ENCODE peak calls at places on chromosomes 16 and 17, in ten cellular contexts. Y, Z, X, J, H, B, I, M, D and P are unnamed samples.

GRCh38 chr17:72463287-72464102 is 342.7 kb downstream of the SOX9 start:
- DNase-seq in B (no peak), M (no peak), X (no peak), J (no peak), Z (no peak), Y (no peak), D (no peak), H (no peak), I (no peak), P (no peak)

GRCh38 chr17:51706098-51706497 is 445.8 kb downstream of the UTP18 start:
- DNase-seq in X (no peak), Y (no peak), J (no peak), M (no peak), H (no peak), B (no peak), Z (no peak), D (no peak), I (no peak), P (no peak)

GRCh38 chr17:4901108-4901647 is 1.7 kb downstream of the CHRNE start:
- DNase-seq in X (no peak), J (no peak), I (no peak), Z (no peak), H (no peak), B (no peak), D (no peak), M (no peak), Y (no peak), P (no peak)

GRCh38 chr17:65772989-65773388 is 211.5 kb upstream of the AXIN2 start:
- DNase-seq in J (no peak), M (no peak), B (no peak), Y (no peak), D (no peak), X (no peak), I (no peak), H (no peak), Z (no peak), P (no peak)

GRCh38 chr17:28252436-28252835 is 66.6 kb upstream of the TMEM97 start:
- DNase-seq in J (no peak), X (no peak), Z (no peak), I (no peak), H (no peak), B (peak; percentile 83), Y (no peak), M (no peak), D (no peak), P (no peak)

GRCh38 chr16:75486014-75486404 is 9.2 kb downstream of the CHST6 start:
- DNase-seq in X (no peak), Y (no peak), Z (no peak), I (no peak), M (no peak), D (peak; percentile 60), H (no peak), J (no peak), B (peak; percentile 99), P (no peak)

GRCh38 chr16:608019-608418 is 18.2 kb downstream of the RAB40C start:
- DNase-seq in Z (no peak), B (no peak), I (no peak), X (no peak), D (no peak), Y (no peak), H (no peak), M (no peak), J (peak; percentile 84), P (peak; percentile 75)

GRCh38 chr16:67598527-67598926 is 36.2 kb downstream of the CTCF start:
- DNase-seq in D (no peak), H (no peak), J (no peak), Z (no peak), X (peak; percentile 67), M (no peak), B (no peak), Y (no peak), I (no peak), P (no peak)

GRCh38 chr16:21598676-21599157 is 660 bp upstream of the METTL9 start:
- DNase-seq in B (peak; percentile 6), J (no peak), Y (no peak), H (no peak), M (no peak), D (no peak), Z (no peak), X (peak; percentile 37), I (no peak), P (peak; percentile 43)

GRCh38 chr17:73347355-73347754 is 35.6 kb upstream of the CDC42EP4 start:
- DNase-seq in J (no peak), D (no peak), H (no peak), Y (no peak), X (peak; percentile 37), Z (no peak), B (no peak), I (no peak), M (no peak), P (no peak)

GRCh38 chr16:68447721-68448359 is 468 bp downstream of the SMPD3 start:
- DNase-seq in M (no peak), I (no peak), Y (no peak), H (no peak), D (no peak), Z (no peak), J (no peak), X (no peak), B (no peak), P (peak; percentile 72)

GRCh38 chr17:75996665-75997590 is 3.7 kb upstream of the CDK3 start:
- DNase-seq in X (peak; percentile 71), I (no peak), H (no peak), D (peak; percentile 89), Y (no peak), J (peak; percentile 70), Z (no peak), M (no peak), B (peak; percentile 97), P (peak; percentile 61)

GRCh38 chr17:32523827-32524552 is 37.2 kb downstream of the CDK5R1 start:
- DNase-seq in M (no peak), Z (no peak), I (no peak), X (no peak), H (no peak), J (no peak), B (no peak), Y (no peak), D (no peak), P (no peak)

GRCh38 chr16:65789148-65789545 is 577.3 kb upstream of the CDH5 start:
- DNase-seq in X (no peak), H (no peak), J (no peak), B (no peak), M (no peak), I (no peak), Z (no peak), D (no peak), Y (no peak), P (no peak)
- H3K4me3 ChIP-seq in X (no peak overlapping the region), H (no peak overlapping the region), J (no peak overlapping the region), B (no peak overlapping the region), M (no peak overlapping the region), I (no peak overlapping the region), Z (no peak overlapping the region), D (no peak overlapping the region), Y (no peak overlapping the region), P (no peak overlapping the region)

DNA sequence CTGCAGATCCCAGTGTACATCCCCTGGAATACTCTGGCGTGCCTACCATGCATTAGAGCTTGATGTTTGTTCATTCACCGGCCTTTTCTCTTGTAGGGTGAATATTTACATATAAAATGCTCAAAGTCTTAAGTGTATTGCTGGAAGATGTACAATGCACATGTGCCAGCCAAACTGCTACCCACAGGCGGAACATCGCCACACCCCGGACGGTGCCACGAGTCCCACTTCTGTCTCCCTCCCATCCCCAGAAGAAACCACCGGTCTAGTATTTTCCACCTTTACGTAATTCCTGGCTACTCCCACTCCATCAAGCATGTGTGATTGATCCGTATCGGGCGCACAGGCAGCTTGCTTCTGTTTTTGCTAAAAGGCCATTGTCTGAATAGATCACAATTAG is 4.1 kb downstream of the SLC38A8 start:
- DNase-seq in D (no peak), B (no peak), M (no peak), Z (no peak), I (no peak), X (no peak), J (no peak), Y (no peak), H (no peak), P (no peak)
- H3K36me3 ChIP-seq in D (no peaks in the 10 kb centered on the region), B (no peaks in the 10 kb centered on the region), M (no peaks in the 10 kb centered on the region), Z (no peaks in the 10 kb centered on the region), I (no peaks in the 10 kb centered on the region), X (no peaks in the 10 kb centered on the region), J (no peaks in the 10 kb centered on the region), Y (no peaks in the 10 kb centered on the region), H (no peaks in the 10 kb centered on the region), P (no peaks in the 10 kb centered on the region)

DNA sequence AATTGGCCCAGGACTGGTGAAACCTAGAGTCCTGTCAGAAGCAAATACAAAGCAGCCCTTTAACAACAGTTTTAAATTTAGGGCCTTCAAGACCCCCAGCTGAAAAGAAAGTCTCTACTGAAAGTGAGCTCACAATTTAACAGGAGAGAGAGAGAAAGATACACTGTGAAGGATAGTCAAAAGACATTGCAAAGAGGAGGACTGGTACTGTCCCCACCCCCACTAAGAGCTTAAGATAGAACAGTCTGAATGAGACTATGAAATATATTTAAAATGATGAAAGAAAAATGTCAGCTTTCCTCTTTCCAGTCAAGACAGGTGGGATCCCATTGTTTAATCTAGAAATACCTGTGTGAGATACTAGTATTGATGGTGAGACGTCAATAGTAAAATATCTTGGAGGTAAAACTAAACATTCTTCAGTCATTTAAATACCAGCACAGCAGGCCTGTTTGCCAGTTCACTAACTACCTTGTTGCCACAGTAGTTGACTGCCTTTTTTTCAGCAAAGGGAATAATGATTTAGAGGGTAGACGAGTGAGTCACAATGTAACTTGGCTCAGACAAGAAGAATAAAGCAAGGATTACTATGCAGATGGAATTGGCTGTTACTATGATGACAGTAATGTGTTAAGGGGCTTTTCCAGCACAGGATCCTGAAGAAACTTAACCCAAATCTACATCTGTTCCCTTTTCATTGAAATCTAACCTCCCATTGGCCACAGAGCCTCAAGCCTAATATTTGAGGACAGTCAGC is 47.2 kb upstream of the RASL10B start:
- DNase-seq in M (no peak), Y (peak; percentile 26), I (peak; percentile 29), Z (no peak), H (no peak), X (peak; percentile 14), D (no peak), J (peak; percentile 57), B (peak; percentile 20), P (peak; percentile 44)
- H3K27me3 ChIP-seq in M (no peaks in the 10 kb centered on the region), Y (no peaks in the 10 kb centered on the region), I (no peaks in the 10 kb centered on the region), Z (no peaks in the 10 kb centered on the region), H (no peaks in the 10 kb centered on the region), X (no peaks in the 10 kb centered on the region), D (no peaks in the 10 kb centered on the region), J (no peaks in the 10 kb centered on the region), B (no peaks in the 10 kb centered on the region), P (no peaks in the 10 kb centered on the region)

DNA sequence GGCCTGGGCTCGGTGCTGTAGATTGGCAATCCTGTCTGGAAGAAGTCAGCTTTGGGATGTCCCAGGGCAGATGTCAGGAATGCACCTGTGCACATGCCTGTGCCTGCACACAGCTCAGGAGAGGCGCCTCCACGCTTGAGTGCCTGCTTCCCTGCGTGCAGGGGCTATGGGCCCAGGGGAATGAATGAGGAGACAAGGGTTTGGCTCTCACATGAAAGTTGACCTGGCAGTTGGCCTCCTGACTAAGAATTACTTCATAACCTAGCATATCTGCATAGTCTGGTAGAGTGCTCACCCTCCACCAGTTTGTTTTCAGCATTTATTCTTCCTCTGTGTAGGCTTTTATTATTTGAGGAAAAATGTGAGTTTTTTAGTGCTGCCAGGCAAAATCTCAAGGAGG is 50.0 kb downstream of the PLD6 start:
- DNase-seq in B (peak; percentile 82), I (no peak), Y (peak; percentile 9), H (no peak), D (no peak), J (no peak), Z (no peak), M (no peak), X (peak; percentile 68), P (no peak)
- H3K4me3 ChIP-seq in B (no peak overlapping the region), I (no peak overlapping the region), Y (no peak overlapping the region), H (no peak overlapping the region), D (no peak overlapping the region), J (no peak overlapping the region), Z (no peak overlapping the region), M (no peak overlapping the region), X (no peak overlapping the region), P (no peak overlapping the region)